ENCODE peak calls at places on chromosomes 13 and 19, in seven cellular contexts. Y is H1, T is sigmoid colon, X is transverse colon, E is stomach, K is suprapubic skin, L is K562. Z is an unnamed sample.

GRCh38 chr13:110308377-110309158 is 1.5 kb downstream of the COL4A2 start:
- DNase-seq in Y (peak; percentile 60), T (peak; percentile 85), X (no peak), E (no peak), K (no peak), L (no peak), Z (no peak)

GRCh38 chr19:48635966-48636858 is 967 bp downstream of the DBP start:
- DNase-seq in Y (peak; percentile 60), T (peak; percentile 78), X (peak; percentile 63), E (no peak), K (peak; percentile 81), L (no peak), Z (no peak)

GRCh38 chr19:40445006-40445312 is 824 bp upstream of the SERTAD3 start:
- DNase-seq in Y (no peak), T (no peak), X (no peak), E (no peak), K (no peak), L (no peak), Z (no peak)

GRCh38 chr19:35510626-35510964 is 2.9 kb downstream of the DMKN start:
- DNase-seq in Y (no peak), T (no peak), X (no peak), E (no peak), K (no peak), L (no peak), Z (no peak)

GRCh38 chr19:1063030-1063908 is 3.7 kb upstream of the ARHGAP45 start:
- DNase-seq in Y (peak; percentile 67), T (no peak), X (no peak), E (no peak), K (no peak), L (peak; percentile 87), Z (no peak)

GRCh38 chr19:33404916-33405315 is 31.4 kb downstream of the CEBPG start:
- DNase-seq in Y (no peak), T (peak; percentile 77), X (peak; percentile 6), E (no peak), K (peak; percentile 56), L (no peak), Z (no peak)

GRCh38 chr19:40908981-40909380 is 26.9 kb upstream of the CYP2A7 start:
- DNase-seq in Y (no peak), T (no peak), X (no peak), E (no peak), K (no peak), L (no peak), Z (no peak)

GRCh38 chr13:74930402-74931165 is 551.4 kb downstream of the TBC1D4 start:
- DNase-seq in Y (no peak), T (no peak), X (no peak), E (no peak), K (no peak), L (no peak), Z (no peak)

GRCh38 chr13:78022164-78022877 is 103.7 kb upstream of the EDNRB start:
- DNase-seq in Y (no peak), T (no peak), X (peak; percentile 17), E (peak; percentile 30), K (no peak), L (no peak), Z (no peak)

GRCh38 chr13:24083141-24083540 is 77.4 kb upstream of the SPATA13 start:
- DNase-seq in Y (no peak), T (no peak), X (no peak), E (no peak), K (no peak), L (no peak), Z (no peak)

GRCh38 chr13:91242652-91243051 is 104.8 kb upstream of the MIR17HG start:
- DNase-seq in Y (no peak), T (no peak), X (no peak), E (no peak), K (no peak), L (no peak), Z (no peak)

GRCh38 chr19:1811942-1812425 is at the start of gene ATP8B3:
- DNase-seq in Y (peak; percentile 76), T (no peak), X (no peak), E (peak; percentile 84), K (peak; percentile 86), L (no peak), Z (no peak)

GRCh38 chr13:40974460-40975407 is 44.4 kb downstream of the ELF1 start:
- DNase-seq in Y (no peak), T (no peak), X (peak; percentile 20), E (no peak), K (no peak), L (peak; percentile 81), Z (no peak)

GRCh38 chr13:31639443-31640163 is 99.7 kb upstream of the RXFP2 start:
- DNase-seq in Y (no peak), T (no peak), X (no peak), E (no peak), K (no peak), L (no peak), Z (no peak)

GRCh38 chr13:39311619-39312018 is 273.4 kb downstream of the NHLRC3 start:
- DNase-seq in Y (no peak), T (no peak), X (no peak), E (no peak), K (no peak), L (no peak), Z (no peak)

GRCh38 chr13:113302940-113303339 is 5.9 kb downstream of the LAMP1 start:
- DNase-seq in Y (no peak), T (no peak), X (no peak), E (no peak), K (no peak), L (no peak), Z (no peak)
- TF ChIP-seq POLR2AphosphoS5 in Y (no peak), T (no peak), X (no peak), E (no peak), K (no peak), L (no peak), Z (no peak)

GRCh38 chr19:13056052-13056660 is 46.5 kb downstream of the LYL1 start:
- DNase-seq in Y (peak; percentile 70), T (peak; percentile 89), X (peak; percentile 61), E (peak; percentile 52), K (peak; percentile 89), L (no peak), Z (no peak)
- TF ChIP-seq EP300 in Y (no peak), T (no peak), X (no peak), E (no peak), K (no peak), L (no peak), Z (no peak)

GRCh38 chr13:79320433-79320832 is 85.6 kb downstream of the RBM26 start:
- DNase-seq in Y (no peak), T (no peak), X (no peak), E (no peak), K (no peak), L (no peak), Z (no peak)
- TF ChIP-seq POLR2A in Y (no peak), T (no peak), X (no peak), E (no peak), K (no peak), L (no peak), Z (no peak)

GRCh38 chr19:44746616-44746945 is 1.9 kb upstream of the BCL3 start:
- DNase-seq in Y (no peak), T (no peak), X (no peak), E (no peak), K (no peak), L (no peak), Z (no peak)

GRCh38 chr19:44745887-44746600 is 2.5 kb upstream of the BCL3 start:
- DNase-seq in Y (no peak), T (no peak), X (no peak), E (no peak), K (no peak), L (no peak), Z (no peak)

GRCh38 chr19:44747739-44748425 is 626 bp upstream of the BCL3 start:
- DNase-seq in Y (peak; percentile 59), T (peak; percentile 89), X (peak; percentile 84), E (peak; percentile 69), K (peak; percentile 89), L (no peak), Z (no peak)

GRCh38 chr19:44746946-44747738 is 1.4 kb upstream of the BCL3 start:
- DNase-seq in Y (peak; percentile 92), T (peak; percentile 98), X (peak; percentile 97), E (peak; percentile 93), K (peak; percentile 97), L (peak; percentile 93), Z (peak; percentile 97)

GRCh38 chr19:44745386-44745831 is 3.1 kb upstream of the BCL3 start:
- DNase-seq in Y (no peak), T (peak; percentile 88), X (peak; percentile 82), E (peak; percentile 57), K (peak; percentile 90), L (peak; percentile 51), Z (peak; percentile 95)
- TF ChIP-seq POLR2AphosphoS5 in Y (no peak), T (peak; percentile 79), X (peak; percentile 50), E (peak; percentile 63), K (no peak), L (no peak), Z (peak; percentile 61)

DNA sequence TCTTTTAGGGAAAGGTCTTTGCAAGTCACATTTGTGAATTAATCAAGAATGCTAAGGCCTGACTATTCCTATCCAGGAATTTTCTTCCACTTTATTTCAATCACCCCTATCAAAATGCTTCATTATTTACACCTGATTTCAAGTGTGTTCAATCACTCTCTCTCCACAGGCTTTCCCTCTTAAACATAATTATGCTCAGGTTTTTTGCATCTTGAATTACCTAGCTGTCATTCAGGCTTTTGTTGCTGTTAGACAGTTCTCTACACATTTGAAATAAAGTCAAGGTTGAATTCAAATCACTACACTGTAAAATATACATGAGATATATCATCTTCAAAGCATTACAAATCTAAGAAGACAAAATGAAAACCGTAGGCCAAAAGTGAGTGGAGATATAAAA is 941.3 kb upstream of the SLITRK1 start:
- DNase-seq in Y (no peak), T (no peak), X (no peak), E (no peak), K (no peak), L (no peak), Z (no peak)
- TF ChIP-seq EP300 in Y (no peak), T (no peak), X (no peak), E (no peak), K (no peak), L (no peak), Z (no peak)

GRCh38 chr19:4446801-4447200 is 10.8 kb downstream of the UBXN6 start:
- DNase-seq in Y (no peak), T (no peak), X (no peak), E (no peak), K (no peak), L (no peak), Z (no peak)
- TF ChIP-seq POLR2A in Y (no peak), T (no peak), X (no peak), E (no peak), K (no peak), L (no peak), Z (no peak)

DNA sequence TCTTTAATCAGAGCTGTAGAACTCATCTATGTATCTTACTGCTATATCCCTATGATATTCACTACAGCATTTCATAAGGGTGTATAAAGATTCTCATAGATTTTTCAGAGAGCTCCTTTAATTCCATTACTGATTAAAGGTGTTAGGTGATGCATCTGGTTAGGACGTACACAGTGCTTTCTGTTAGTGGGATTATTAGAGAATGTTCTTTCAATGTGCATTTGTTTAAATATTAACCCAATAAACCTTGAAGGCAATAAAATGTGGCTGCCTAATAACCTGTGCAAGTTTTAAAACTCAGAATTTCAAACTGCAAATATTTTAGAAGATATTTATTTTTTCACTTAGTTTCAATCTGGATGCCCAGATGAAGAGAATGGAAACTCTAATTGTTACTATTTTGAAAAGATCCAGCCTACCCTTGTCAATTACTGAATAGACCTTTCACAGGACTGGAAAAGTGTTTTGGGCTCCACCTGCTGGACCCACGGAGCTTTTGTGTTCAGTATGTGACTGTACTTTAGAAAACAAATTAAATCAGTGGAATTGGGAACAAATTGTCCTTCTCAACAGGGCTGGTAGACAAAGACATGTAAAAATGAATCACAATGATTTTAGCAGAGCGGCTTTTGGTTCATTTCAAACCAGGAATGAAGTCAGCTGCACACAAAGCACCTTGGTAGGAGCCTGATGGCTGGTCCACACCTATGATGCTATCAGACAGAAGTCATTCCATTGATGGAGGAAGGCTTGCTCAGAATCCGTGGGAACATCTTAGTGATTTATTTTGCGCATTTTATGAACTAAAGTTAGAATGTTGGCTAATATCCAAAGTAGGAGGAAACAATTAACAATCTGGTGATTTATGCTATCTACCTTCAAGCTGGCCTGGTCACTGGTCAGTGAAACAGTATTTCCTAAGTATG is 89.5 kb upstream of the RAP2A start:
- DNase-seq in Y (no peak), T (peak; percentile 81), X (peak; percentile 63), E (peak; percentile 62), K (no peak), L (peak; percentile 60), Z (no peak)
- TF ChIP-seq POLR2AphosphoS5 in Y (no peak), T (no peak), X (no peak), E (peak; percentile 36), K (no peak), L (no peak), Z (peak; percentile 45)

Z was measured in esophagus muscularis mucosa.